ENCODE peak calls at places on chromosomes 1 and 21, in four cellular contexts. Z is PC-3; W is stimulated activated CD8-positive, alpha-beta memory T cell treated with anti-CD3 and anti-CD28 coated beads, Interleukin-15, amount 100 ng/mL, for 1 hour; J is body of pancreas. L is an unnamed sample.

GRCh38 chr1:29121951-29122661 is 1.6 kb downstream of the TMEM200B start:
- DNase-seq in W (no peak), Z (peak; percentile 19), J (no peak), L (no peak)

GRCh38 chr1:97903626-97904025 is 17.2 kb downstream of the DPYD start:
- DNase-seq in J (no peak), W (no peak), Z (no peak), L (no peak)

GRCh38 chr1:84245566-84245965 is 55.9 kb upstream of the SAMD13 start:
- DNase-seq in J (no peak), W (no peak), Z (peak; percentile 4), L (no peak)

GRCh38 chr1:35573198-35573775 is at the start of gene TFAP2E:
- DNase-seq in W (no peak), J (peak; percentile 58), Z (peak; percentile 46), L (no peak)

GRCh38 chr21:37799193-37800121 is 116.8 kb downstream of the KCNJ6 start:
- DNase-seq in J (no peak), Z (no peak), W (no peak), L (no peak)

GRCh38 chr1:24870551-24871195 is 59.4 kb downstream of the RUNX3 start:
- DNase-seq in Z (no peak), J (no peak), W (no peak), L (no peak)

GRCh38 chr1:154220970-154221814 is 437 bp downstream of the UBAP2L start:
- DNase-seq in W (peak; percentile 46), Z (peak; percentile 28), J (peak; percentile 69), L (no peak)

GRCh38 chr1:149879556-149879955 is 19.8 kb upstream of the BOLA1 start:
- DNase-seq in W (no peak), J (no peak), Z (no peak), L (no peak)

GRCh38 chr1:212454741-212455140 is 22.0 kb downstream of the NENF start:
- DNase-seq in Z (no peak), W (no peak), J (no peak), L (no peak)

GRCh38 chr1:182687361-182687760 is 3.0 kb upstream of the RGS8 start:
- DNase-seq in W (no peak), Z (peak; percentile 73), J (no peak), L (no peak)

GRCh38 chr1:59204001-59204400 is 92.9 kb upstream of the FGGY start:
- DNase-seq in J (peak; percentile 29), W (no peak), Z (no peak), L (no peak)

GRCh38 chr21:46100426-46100825 is 2.5 kb downstream of the COL6A2 start:
- DNase-seq in Z (peak; percentile 65), W (no peak), J (no peak), L (no peak)

GRCh38 chr21:37208056-37208705 is 59.0 kb downstream of the VPS26C start:
- DNase-seq in Z (no peak), W (no peak), J (peak; percentile 52), L (no peak)

GRCh38 chr21:34771512-34772028 is 102.8 kb downstream of the CLIC6 start:
- DNase-seq in J (no peak), Z (peak; percentile 90), W (no peak), L (peak; percentile 81)

GRCh38 chr1:228081144-228081543 is 1.4 kb upstream of the ARF1 start:
- DNase-seq in Z (no peak), J (peak; percentile 8), W (no peak), L (no peak)

GRCh38 chr1:7971024-7971423 is 9.5 kb downstream of the PARK7 start:
- DNase-seq in J (no peak), Z (no peak), W (no peak), L (no peak)

GRCh38 chr1:63329621-63330330 is 7.4 kb downstream of the FOXD3 start:
- DNase-seq in W (no peak), J (no peak), Z (no peak), L (no peak)

GRCh38 chr1:25825605-25826004 is 5.9 kb downstream of the MTFR1L start:
- DNase-seq in Z (peak; percentile 6), W (no peak), J (no peak), L (no peak)

GRCh38 chr1:2535455-2535854 is 5.4 kb upstream of the HES5 start:
- DNase-seq in Z (no peak), J (no peak), W (no peak), L (no peak)

GRCh38 chr1:226397955-226398636 is 9.8 kb downstream of the PARP1 start:
- DNase-seq in Z (no peak), W (no peak), J (no peak), L (no peak)

GRCh38 chr1:29503441-29503840 is 267.1 kb downstream of the PTPRU start:
- DNase-seq in Z (no peak), J (no peak), W (no peak), L (peak; percentile 50)

GRCh38 chr1:93816970-93817738 is 61.9 kb downstream of the DNTTIP2 start:
- DNase-seq in J (no peak), Z (no peak), W (no peak), L (no peak)

GRCh38 chr1:940121-941026 is 16.7 kb downstream of the SAMD11 start:
- DNase-seq in W (no peak), J (peak; percentile 77), Z (peak; percentile 40), L (no peak)

GRCh38 chr1:59879556-59879955 is 47.0 kb downstream of the CYP2J2 start:
- DNase-seq in J (peak; percentile 80), W (peak; percentile 20), Z (peak; percentile 69), L (peak; percentile 9)

L was measured in NCI-H1930.